ENCODE peak calls at places on chromosome 18, in eight cellular contexts. X is ACHN; V is right cardiac atrium; E is GM04504; J is activated naive CD4-positive, alpha-beta T cell treated with anti-CD3 and anti-CD28 coated beads, Interleukin-2, amount 50 U/mL, for 16 hours; G is CD8-positive, alpha-beta memory T cell; R is fibroblast of pulmonary artery; A is AML-193. I is an unnamed sample.

GRCh38 chr18:51196811-51197660 is 445 bp downstream of the MEX3C start:
- DNase-seq in X (peak; percentile 30), V (peak; percentile 85), E (no peak), J (peak; percentile 44), G (peak; percentile 32), R (peak; percentile 54), A (peak; percentile 16), I (no peak)

GRCh38 chr18:21359746-21360145 is 117.7 kb downstream of the GREB1L start:
- DNase-seq in X (no peak), V (no peak), E (peak; percentile 48), J (no peak), G (no peak), R (no peak), A (no peak), I (no peak)

GRCh38 chr18:63472380-63472779 is 4.4 kb upstream of the SERPINB5 start:
- DNase-seq in X (no peak), V (no peak), E (no peak), J (no peak), G (no peak), R (no peak), A (no peak), I (no peak)

GRCh38 chr18:73715228-73715670 is 432.4 kb downstream of the FBXO15 start:
- DNase-seq in X (no peak), V (peak; percentile 56), E (no peak), J (no peak), G (no peak), R (peak; percentile 59), A (no peak), I (no peak)

GRCh38 chr18:1177232-1177631 is 272.6 kb downstream of the ADCYAP1 start:
- DNase-seq in X (no peak), V (no peak), E (no peak), J (no peak), G (no peak), R (no peak), A (no peak), I (no peak)

GRCh38 chr18:22607284-22607635 is 189.5 kb upstream of the CTAGE1 start:
- DNase-seq in X (no peak), V (no peak), E (no peak), J (no peak), G (no peak), R (no peak), A (no peak), I (no peak)

GRCh38 chr18:13239557-13239956 is 21.0 kb downstream of the LDLRAD4 start:
- DNase-seq in X (no peak), V (no peak), E (no peak), J (no peak), G (no peak), R (no peak), A (no peak), I (no peak)

GRCh38 chr18:32139835-32140283 is 48.2 kb downstream of the RNF138 start:
- DNase-seq in X (no peak), V (peak; percentile 56), E (no peak), J (no peak), G (no peak), R (no peak), A (no peak), I (no peak)

GRCh38 chr18:67072789-67073188 is 443.7 kb downstream of the DSEL start:
- DNase-seq in X (no peak), V (no peak), E (no peak), J (no peak), G (no peak), R (peak; percentile 2), A (no peak), I (no peak)

GRCh38 chr18:58863539-58864145 is 1.0 kb upstream of the ZNF532 start:
- DNase-seq in X (peak; percentile 1), V (peak; percentile 86), E (no peak), J (peak; percentile 39), G (no peak), R (peak; percentile 44), A (no peak), I (no peak)

GRCh38 chr18:26806224-26806623 is 59.3 kb downstream of the AQP4 start:
- DNase-seq in X (no peak), V (no peak), E (no peak), J (no peak), G (no peak), R (no peak), A (no peak), I (no peak)

GRCh38 chr18:48270929-48271328 is 138.3 kb downstream of the ZBTB7C start:
- DNase-seq in X (peak; percentile 39), V (no peak), E (no peak), J (no peak), G (no peak), R (no peak), A (no peak), I (no peak)

GRCh38 chr18:21739604-21740473 is 753 bp upstream of the MIB1 start:
- DNase-seq in X (no peak), V (peak; percentile 62), E (no peak), J (no peak), G (no peak), R (peak; percentile 28), A (peak; percentile 35), I (no peak)

GRCh38 chr18:12911025-12911927 is 27.2 kb upstream of the PTPN2 start:
- DNase-seq in X (no peak), V (peak; percentile 69), E (no peak), J (peak; percentile 61), G (peak; percentile 37), R (peak; percentile 3), A (no peak), I (no peak)

GRCh38 chr18:30908381-30908780 is 134.2 kb downstream of the DSC3 start:
- DNase-seq in X (no peak), V (no peak), E (no peak), J (no peak), G (no peak), R (no peak), A (no peak), I (no peak)

GRCh38 chr18:57519668-57520424 is 66.7 kb downstream of the FECH start:
- DNase-seq in X (no peak), V (no peak), E (no peak), J (no peak), G (no peak), R (no peak), A (no peak), I (no peak)

GRCh38 chr18:2424420-2424819 is 146.9 kb downstream of the METTL4 start:
- DNase-seq in X (no peak), V (no peak), E (no peak), J (no peak), G (no peak), R (no peak), A (no peak), I (no peak)

GRCh38 chr18:13527730-13528129 is 198.6 kb downstream of the FAM210A start:
- DNase-seq in X (no peak), V (no peak), E (no peak), J (no peak), G (no peak), R (no peak), A (no peak), I (no peak)

GRCh38 chr18:73244411-73244810 is 376.6 kb upstream of the NETO1 start:
- DNase-seq in X (no peak), V (no peak), E (no peak), J (no peak), G (no peak), R (no peak), A (no peak), I (no peak)

GRCh38 chr18:57331718-57332117 is 20.6 kb upstream of the ST8SIA3 start:
- DNase-seq in X (no peak), V (no peak), E (no peak), J (no peak), G (no peak), R (no peak), A (no peak), I (no peak)

GRCh38 chr18:34709104-34709503 is 994 bp upstream of the DTNA start:
- DNase-seq in X (no peak), V (no peak), E (peak; percentile 79), J (no peak), G (no peak), R (peak; percentile 88), A (peak; percentile 57), I (no peak)

GRCh38 chr18:48590678-48591077 is 51.8 kb downstream of the CTIF start:
- DNase-seq in X (peak; percentile 58), V (no peak), E (peak; percentile 89), J (no peak), G (no peak), R (peak; percentile 85), A (no peak), I (no peak)

GRCh38 chr18:62450546-62451395 is 72.1 kb upstream of the ZCCHC2 start:
- DNase-seq in X (peak; percentile 88), V (peak; percentile 84), E (peak; percentile 24), J (no peak), G (no peak), R (peak; percentile 67), A (no peak), I (peak; percentile 21)

GRCh38 chr18:79871481-79872091 is 73.8 kb downstream of the KCNG2 start:
- DNase-seq in X (no peak), V (no peak), E (no peak), J (no peak), G (no peak), R (no peak), A (no peak), I (no peak)

GRCh38 chr18:582465-582864 is 2.3 kb downstream of the CETN1 start:
- DNase-seq in X (no peak), V (no peak), E (no peak), J (no peak), G (no peak), R (no peak), A (no peak), I (no peak)

GRCh38 chr18:51666717-51667320 is 469.3 kb upstream of the MEX3C start:
- DNase-seq in X (no peak), V (peak; percentile 57), E (no peak), J (no peak), G (no peak), R (peak; percentile 68), A (no peak), I (peak; percentile 32)

GRCh38 chr18:49459404-49460171 is 857 bp downstream of the DYM start:
- DNase-seq in X (peak; percentile 16), V (no peak), E (no peak), J (peak; percentile 47), G (no peak), R (no peak), A (no peak), I (no peak)

GRCh38 chr18:23616258-23616657 is 30.0 kb upstream of the NPC1 start:
- DNase-seq in X (no peak), V (no peak), E (no peak), J (no peak), G (no peak), R (no peak), A (no peak), I (no peak)

GRCh38 chr18:10041180-10041579 is 127.4 kb downstream of the VAPA start:
- DNase-seq in X (no peak), V (peak; percentile 71), E (peak; percentile 57), J (no peak), G (no peak), R (peak; percentile 93), A (no peak), I (no peak)

GRCh38 chr18:58997811-58998337 is 133.2 kb downstream of the ZNF532 start:
- DNase-seq in X (no peak), V (peak; percentile 53), E (peak; percentile 89), J (no peak), G (no peak), R (peak; percentile 96), A (no peak), I (no peak)

GRCh38 chr18:65754121-65754520 is 3.3 kb downstream of the CDH7 start:
- DNase-seq in X (no peak), V (no peak), E (no peak), J (no peak), G (no peak), R (no peak), A (no peak), I (no peak)

I was measured in NCI-H774.